ENCODE peak calls at places on chromosomes 13 and 19, in ten cellular contexts. A is stimulated activated CD8-positive, alpha-beta memory T cell treated with anti-CD3 and anti-CD28 coated beads, Interleukin-15, amount 100 ng/mL, for 4 hours; I is mucosa of descending colon; M is thyroid gland; R is CD8-positive, alpha-beta memory T cell; B is NCI-H774; N is T-cell; W is GM10248; P is heart left ventricle; V is stimulated activated naive CD8-positive, alpha-beta T cell treated with anti-CD3 and anti-CD28 coated beads, Interleukin-15, amount 100 ng/mL, for 72 hours. F is an unnamed sample.

GRCh38 chr13:88436974-88437373 is 765.8 kb downstream of the SLITRK5 start:
- DNase-seq in M (no peak), R (no peak), W (no peak), P (no peak), B (no peak), V (no peak), N (no peak), A (no peak), I (no peak), F (no peak)

GRCh38 chr13:113976711-113977684 is 3.1 kb upstream of the C13orf46 start:
- DNase-seq in R (no peak), W (no peak), P (peak), V (no peak), A (no peak), B (no peak), N (no peak), M (no peak), I (peak), F (no peak)

GRCh38 chr19:43422000-43422688 is 7.5 kb downstream of the TEX101 start:
- DNase-seq in R (no peak), A (no peak), W (no peak), M (no peak), P (no peak), I (no peak), V (no peak), B (no peak), N (no peak), F (no peak)

GRCh38 chr19:33174186-33174585 is 19.9 kb upstream of the LRP3 start:
- DNase-seq in I (no peak), P (no peak), W (no peak), A (no peak), R (no peak), M (no peak), B (no peak), V (no peak), N (no peak), F (no peak)

GRCh38 chr13:37049810-37050209 is 9.7 kb downstream of the SUPT20H start:
- DNase-seq in N (no peak), A (no peak), I (no peak), R (no peak), P (no peak), B (no peak), W (no peak), M (no peak), V (no peak), F (no peak)

GRCh38 chr13:23858586-23858985 is 30.6 kb downstream of the MIPEP start:
- DNase-seq in N (no peak), M (no peak), R (no peak), P (no peak), I (no peak), A (no peak), V (no peak), W (no peak), B (no peak), F (no peak)

GRCh38 chr13:40550130-40550529 is 116.3 kb downstream of the FOXO1 start:
- DNase-seq in R (no peak), B (no peak), M (no peak), A (no peak), P (no peak), W (no peak), I (no peak), N (no peak), V (no peak), F (no peak)

GRCh38 chr19:5354403-5354802 is 13.8 kb upstream of the PTPRS start:
- DNase-seq in M (no peak), N (no peak), P (no peak), I (no peak), V (no peak), B (no peak), W (peak), A (no peak), R (no peak), F (no peak)

GRCh38 chr13:57925250-57925649 is 293.7 kb downstream of the PCDH17 start:
- DNase-seq in I (no peak), A (no peak), N (no peak), V (no peak), P (no peak), W (no peak), M (no peak), R (no peak), B (no peak), F (no peak)

GRCh38 chr13:109680288-109680687 is 106.1 kb downstream of the IRS2 start:
- DNase-seq in P (no peak), B (no peak), V (no peak), W (no peak), R (no peak), N (no peak), I (no peak), M (no peak), A (no peak), F (no peak)

GRCh38 chr19:43430142-43430710 is 15.5 kb downstream of the TEX101 start:
- DNase-seq in N (no peak), A (no peak), M (no peak), I (no peak), R (no peak), B (no peak), V (no peak), W (no peak), P (no peak), F (no peak)

GRCh38 chr19:756821-757688 is 6.1 kb downstream of the MISP start:
- DNase-seq in P (no peak), B (no peak), I (no peak), A (no peak), R (no peak), N (no peak), V (no peak), M (no peak), W (no peak), F (no peak)

GRCh38 chr19:29676586-29676985 is 11.3 kb downstream of the PLEKHF1 start:
- DNase-seq in R (no peak), W (no peak), M (peak), N (no peak), I (peak), B (no peak), V (no peak), A (no peak), P (peak), F (no peak)

GRCh38 chr13:60230593-60230992 is 66.9 kb upstream of the DIAPH3 start:
- DNase-seq in A (no peak), W (no peak), I (no peak), V (no peak), P (no peak), B (no peak), N (no peak), M (no peak), R (no peak), F (no peak)

GRCh38 chr19:29375429-29376093 is 150.2 kb upstream of the VSTM2B start:
- DNase-seq in V (no peak), I (no peak), N (no peak), R (no peak), A (no peak), P (no peak), W (no peak), B (no peak), M (no peak), F (no peak)

GRCh38 chr19:1268392-1269064 is 604 bp upstream of the CIRBP start:
- DNase-seq in V (no peak), P (peak), R (peak), N (no peak), I (peak), A (no peak), W (no peak), M (no peak), B (no peak), F (no peak)

GRCh38 chr19:23420824-23421223 is 25.6 kb upstream of the ZNF91 start:
- DNase-seq in R (no peak), N (no peak), W (no peak), A (no peak), V (no peak), M (no peak), I (no peak), P (no peak), B (no peak), F (no peak)

GRCh38 chr13:63636231-63636993 is 2220.8 kb upstream of the PCDH20 start:
- DNase-seq in M (no peak), B (peak), A (no peak), N (no peak), I (no peak), R (no peak), P (no peak), W (no peak), V (no peak), F (no peak)

GRCh38 chr13:92808007-92808406 is 418.6 kb upstream of the GPC6 start:
- DNase-seq in R (no peak), M (no peak), V (no peak), N (no peak), B (no peak), I (no peak), W (no peak), P (no peak), A (no peak), F (no peak)

GRCh38 chr19:5210556-5210955 is 130.1 kb downstream of the PTPRS start:
- DNase-seq in B (no peak), R (no peak), A (no peak), P (no peak), V (no peak), I (no peak), M (no peak), W (no peak), N (no peak), F (no peak)

GRCh38 chr13:111171629-111172028 is 56.5 kb downstream of the ARHGEF7 start:
- DNase-seq in W (no peak), V (no peak), I (no peak), M (no peak), P (no peak), B (no peak), N (no peak), R (no peak), A (no peak), F (no peak)

GRCh38 chr13:41407380-41407779 is 50.0 kb upstream of the RGCC start:
- DNase-seq in R (no peak), N (no peak), A (no peak), W (no peak), M (no peak), B (no peak), P (no peak), V (no peak), I (no peak), F (no peak)

GRCh38 chr13:63944896-63945295 is 2529.2 kb upstream of the PCDH20 start:
- DNase-seq in A (no peak), W (no peak), V (no peak), N (no peak), B (no peak), P (no peak), I (no peak), M (peak), R (no peak), F (no peak)

GRCh38 chr13:112740502-112741131 is 50.8 kb downstream of the ATP11A start:
- DNase-seq in A (no peak), I (peak), V (no peak), P (peak), B (no peak), R (no peak), N (no peak), W (no peak), M (peak), F (peak)

GRCh38 chr19:17125728-17126677 is 50.4 kb downstream of the MYO9B start:
- DNase-seq in A (peak), W (peak), V (peak), R (peak), I (peak), N (peak), M (peak), B (no peak), P (peak), F (no peak)

GRCh38 chr13:100240109-100240779 is 151.4 kb downstream of the PCCA start:
- DNase-seq in P (no peak), B (no peak), R (no peak), N (no peak), W (no peak), I (no peak), M (no peak), V (no peak), A (no peak), F (no peak)

GRCh38 chr19:30060872-30061556 is 119.0 kb downstream of the URI1 start:
- DNase-seq in M (no peak), P (no peak), I (peak), W (no peak), R (no peak), V (no peak), B (no peak), A (no peak), N (no peak), F (no peak)

GRCh38 chr19:44367024-44367423 is 10.5 kb upstream of the ZNF112 start:
- DNase-seq in R (no peak), B (no peak), W (no peak), M (no peak), V (no peak), A (no peak), I (no peak), P (no peak), N (no peak), F (no peak)

GRCh38 chr19:7789447-7789846 is 26.4 kb downstream of the CLEC4M start:
- DNase-seq in B (peak), P (no peak), M (no peak), V (no peak), R (no peak), N (peak), A (no peak), W (no peak), I (peak), F (no peak)

GRCh38 chr19:1272423-1273262 is 2.7 kb upstream of the FAM174C start:
- DNase-seq in N (no peak), W (no peak), V (no peak), R (no peak), P (no peak), A (no peak), I (no peak), B (no peak), M (no peak), F (no peak)

GRCh38 chr13:40777166-40777956 is 6.4 kb upstream of the MRPS31 start:
- DNase-seq in N (peak), V (peak), P (no peak), R (peak), A (no peak), W (peak), B (peak), M (peak), I (no peak), F (peak)

F was measured in amniotic stem cell.